ENCODE peak calls at places on chromosome 19, in five cellular contexts. One of them, this sample, is unnamed.

GRCh38 chr19:16702123-16702522 is 17.5 kb upstream of the NWD1 start:
- DNase-seq in amniotic stem cell: no peak
- DNase-seq in upper lobe of right lung: no peak
- DNase-seq in substantia nigra: no peak
- DNase-seq in osteoblast: no peak
- DNase-seq in this sample: no peak

GRCh38 chr19:13171146-13171545 is 20.9 kb downstream of the IER2 start:
- DNase-seq in upper lobe of right lung: no peak
- DNase-seq in amniotic stem cell: no peak
- DNase-seq in osteoblast: no peak
- DNase-seq in substantia nigra: no peak
- DNase-seq in this sample: no peak

GRCh38 chr19:10238172-10238783 is 7.1 kb upstream of the S1PR2 start:
- DNase-seq in osteoblast: peak
- DNase-seq in amniotic stem cell: no peak
- DNase-seq in upper lobe of right lung: peak
- DNase-seq in substantia nigra: no peak
- DNase-seq in this sample: no peak

GRCh38 chr19:17751103-17751911 is at the start of gene FCHO1:
- DNase-seq in amniotic stem cell: no peak
- DNase-seq in upper lobe of right lung: peak
- DNase-seq in substantia nigra: peak
- DNase-seq in osteoblast: peak
- DNase-seq in this sample: peak

GRCh38 chr19:50231821-50232220 is 28.4 kb downstream of the MYH14 start:
- DNase-seq in osteoblast: peak
- DNase-seq in substantia nigra: no peak
- DNase-seq in amniotic stem cell: no peak
- DNase-seq in upper lobe of right lung: no peak
- DNase-seq in this sample: no peak

GRCh38 chr19:4144666-4145261 is 8.7 kb upstream of the CREB3L3 start:
- DNase-seq in osteoblast: peak
- DNase-seq in amniotic stem cell: no peak
- DNase-seq in upper lobe of right lung: no peak
- DNase-seq in substantia nigra: no peak
- DNase-seq in this sample: no peak

GRCh38 chr19:13717194-13717643 is 47.1 kb upstream of the MRI1 start:
- DNase-seq in osteoblast: peak
- DNase-seq in upper lobe of right lung: no peak
- DNase-seq in substantia nigra: no peak
- DNase-seq in amniotic stem cell: no peak
- DNase-seq in this sample: no peak

GRCh38 chr19:54517483-54517882 is 14.9 kb downstream of the LAIR2 start:
- DNase-seq in upper lobe of right lung: no peak
- DNase-seq in substantia nigra: no peak
- DNase-seq in osteoblast: peak
- DNase-seq in amniotic stem cell: no peak
- DNase-seq in this sample: peak

GRCh38 chr19:47226426-47227346 is 4.3 kb downstream of the BBC3 start:
- DNase-seq in amniotic stem cell: no peak
- DNase-seq in osteoblast: peak
- DNase-seq in upper lobe of right lung: peak
- DNase-seq in substantia nigra: peak
- DNase-seq in this sample: no peak